ENCODE peak calls at places on chromosomes 12 and 14, in six cellular contexts. X is AG09309; O is GM23248; H is iPS DF 6.9; J is GM13976; D is activated CD4-positive, CD25-positive, alpha-beta regulatory T cell. R is an unnamed sample.

GRCh38 chr12:63298386-63298930 is 147.5 kb upstream of the AVPR1A start:
- DNase-seq in D (no peak), H (no peak), O (no peak), X (no peak), J (no peak), R (no peak)

GRCh38 chr12:7131502-7131866 is 1.3 kb downstream of the CLSTN3 start:
- DNase-seq in X (no peak), J (no peak), D (no peak), H (no peak), O (no peak), R (no peak)

GRCh38 chr12:101552277-101552676 is 42.5 kb upstream of the MYBPC1 start:
- DNase-seq in H (no peak), J (no peak), D (no peak), O (peak), X (no peak), R (no peak)

GRCh38 chr12:118842753-118843335 is 138.5 kb upstream of the SRRM4 start:
- DNase-seq in J (no peak), H (no peak), O (no peak), X (no peak), D (no peak), R (no peak)

GRCh38 chr14:103021817-103022668 is 35.3 kb downstream of the CDC42BPB start:
- DNase-seq in X (no peak), J (no peak), H (no peak), O (peak), D (no peak), R (no peak)

GRCh38 chr12:110661337-110661972 is 27.5 kb downstream of the HVCN1 start:
- DNase-seq in X (no peak), J (peak), H (no peak), O (no peak), D (peak), R (no peak)

GRCh38 chr12:112885204-112885603 is 21.6 kb upstream of the OAS1 start:
- DNase-seq in O (no peak), D (no peak), J (no peak), H (no peak), X (no peak), R (no peak)

GRCh38 chr14:100695423-100695738 is 31.3 kb upstream of the DLK1 start:
- DNase-seq in J (no peak), H (no peak), D (no peak), O (no peak), X (no peak), R (no peak)

GRCh38 chr12:26460361-26460760 is 265.0 kb downstream of the SSPN start:
- DNase-seq in J (no peak), X (no peak), D (no peak), O (no peak), H (no peak), R (no peak)

GRCh38 chr14:68961781-68962584 is 17.1 kb downstream of the ACTN1 start:
- DNase-seq in O (peak), X (no peak), H (no peak), D (no peak), J (no peak), R (no peak)

GRCh38 chr14:31391977-31392503 is 28.3 kb downstream of the HEATR5A start:
- DNase-seq in X (no peak), J (no peak), O (no peak), D (no peak), H (no peak), R (no peak)

GRCh38 chr12:19574606-19575005 is 135.3 kb downstream of the AEBP2 start:
- DNase-seq in H (no peak), O (no peak), D (no peak), J (no peak), X (no peak), R (no peak)

GRCh38 chr12:132432721-132433577 is 57.0 kb upstream of the FBRSL1 start:
- DNase-seq in X (no peak), D (no peak), H (no peak), J (no peak), O (no peak), R (no peak)

GRCh38 chr12:89708793-89709156 is at the start of gene ATP2B1:
- DNase-seq in H (no peak), O (peak), X (peak), J (peak), D (peak), R (peak)

GRCh38 chr12:44462729-44463128 is 413.4 kb downstream of the NELL2 start:
- DNase-seq in X (no peak), D (no peak), J (no peak), H (no peak), O (no peak), R (no peak)

GRCh38 chr14:92607702-92608429 is 94.3 kb downstream of the RIN3 start:
- DNase-seq in J (no peak), O (peak), X (peak), D (no peak), H (no peak), R (no peak)